ENCODE peak calls at places on chromosomes 7 and 10, in six cellular contexts. Z is HepG2; E is substantia nigra; R is SK-N-SH; A is RWPE1; Y is activated effector memory CD4-positive, alpha-beta T cell treated with anti-CD3 and anti-CD28 coated beads, Interleukin-2, amount 50 U/mL, for 16 hours. L is an unnamed sample.
A peak's percentile ranks its signal among the peaks of the same experiment; 100 is the strongest.

GRCh38 chr7:32150039-32150438 is 79.8 kb upstream of the PDE1C start:
- DNase-seq in E (no peak), Z (no peak), Y (no peak), R (no peak), A (no peak), L (no peak)

GRCh38 chr7:136911362-136911761 is 42.9 kb downstream of the CHRM2 start:
- DNase-seq in A (no peak), Z (no peak), Y (no peak), R (no peak), E (no peak), L (no peak)

GRCh38 chr7:151681726-151682125 is 162.0 kb upstream of the RHEB start:
- DNase-seq in Z (no peak), A (no peak), E (no peak), Y (peak; percentile 36), R (no peak), L (no peak)

GRCh38 chr10:43684198-43684559 is 35.5 kb upstream of the ZNF32 start:
- DNase-seq in Z (no peak), A (no peak), R (no peak), E (no peak), Y (no peak), L (no peak)

GRCh38 chr10:77416327-77417135 is 221.1 kb downstream of the KCNMA1 start:
- DNase-seq in Y (no peak), R (no peak), E (no peak), A (peak; percentile 34), Z (no peak), L (no peak)

GRCh38 chr10:89414146-89414878 is at the start of gene IFIT5:
- DNase-seq in E (peak; percentile 58), R (peak; percentile 91), A (peak; percentile 77), Z (peak; percentile 30), Y (peak; percentile 87), L (peak; percentile 88)

GRCh38 chr7:138980575-138981285 is 459 bp downstream of the KIAA1549 start:
- DNase-seq in E (no peak), Z (no peak), Y (no peak), A (peak; percentile 6), R (peak; percentile 51), L (no peak)

GRCh38 chr10:1100691-1101368 is 44.6 kb downstream of the WDR37 start:
- DNase-seq in E (no peak), Y (no peak), A (no peak), R (peak; percentile 54), Z (no peak), L (no peak)

GRCh38 chr7:171912-172515 is 20.4 kb upstream of the FAM20C start:
- DNase-seq in R (no peak), Z (no peak), A (no peak), E (no peak), Y (no peak), L (no peak)

L was measured in upper lobe of right lung.